ENCODE peak calls at places on chromosomes 3 and 15, in five cellular contexts. C is amniotic epithelial cell; J is NCI-H345; Z is HuH-7; T is activated effector memory CD4-positive, alpha-beta T cell treated with anti-CD3 and anti-CD28 coated beads, Interleukin-2, amount 50 U/mL, for 16 hours. H is an unnamed sample.
A peak's percentile ranks its signal among the peaks of the same experiment; 100 is the strongest.

GRCh38 chr15:79673416-79674123 is 223.2 kb downstream of the MTHFS start:
- DNase-seq in J (no peak), C (peak; percentile 71), T (no peak), Z (no peak), H (peak; percentile 40)

GRCh38 chr15:68429691-68430470 is 2.1 kb downstream of the ITGA11 start:
- DNase-seq in T (no peak), Z (no peak), C (peak; percentile 60), J (no peak), H (no peak)

GRCh38 chr3:15055019-15055557 is 10.0 kb downstream of the MRPS25 start:
- DNase-seq in C (peak; percentile 45), T (peak; percentile 81), J (no peak), Z (no peak), H (peak; percentile 11)

GRCh38 chr15:51536965-51537574 is 85.5 kb downstream of the DMXL2 start:
- DNase-seq in J (no peak), Z (peak; percentile 10), C (peak; percentile 30), T (no peak), H (peak; percentile 59)

GRCh38 chr3:195030791-195031321 is 240.1 kb downstream of the XXYLT1 start:
- DNase-seq in T (peak; percentile 48), J (peak; percentile 40), Z (no peak), C (peak; percentile 31), H (peak; percentile 44)

GRCh38 chr3:65953301-65953812 is 85.4 kb downstream of the MAGI1 start:
- DNase-seq in Z (no peak), T (no peak), J (peak; percentile 91), C (peak; percentile 87), H (no peak)

GRCh38 chr3:114671741-114672510 is 378.1 kb downstream of the TIGIT start:
- DNase-seq in C (peak; percentile 9), Z (no peak), T (no peak), J (no peak), H (no peak)

GRCh38 chr15:72319360-72319984 is 485 bp downstream of the CELF6 start:
- DNase-seq in T (peak; percentile 82), J (no peak), C (peak; percentile 41), Z (peak; percentile 92), H (peak; percentile 65)

GRCh38 chr3:69901802-69902201 is 97.7 kb upstream of the SAMMSON start:
- DNase-seq in C (no peak), T (no peak), J (no peak), Z (no peak), H (no peak)

GRCh38 chr3:36543276-36543997 is 163.1 kb downstream of the STAC start:
- DNase-seq in T (no peak), C (no peak), Z (no peak), J (no peak), H (no peak)

GRCh38 chr15:45448066-45448510 is 69.7 kb upstream of the GATM start:
- DNase-seq in T (no peak), J (no peak), C (no peak), Z (no peak), H (no peak)

GRCh38 chr15:92884813-92885461 is 15.2 kb upstream of the CHD2 start:
- DNase-seq in J (no peak), Z (no peak), C (no peak), T (no peak), H (no peak)

GRCh38 chr15:94125698-94126097 is 105.7 kb upstream of the MCTP2 start:
- DNase-seq in C (no peak), Z (no peak), T (no peak), J (no peak), H (no peak)

GRCh38 chr15:99440551-99441426 is 125.0 kb upstream of the MEF2A start:
- DNase-seq in T (peak; percentile 51), J (peak; percentile 79), C (no peak), Z (no peak), H (no peak)

H was measured in fibroblast of pulmonary artery.